ENCODE peak calls at places on chromosomes 11 and 22, in six cellular contexts. F, O, Z, D, T and E are unnamed samples.
A peak's percentile ranks its signal among the peaks of the same experiment; 100 is the strongest.

GRCh38 chr11:94873910-94874575 is 99.3 kb downstream of the CWC15 start:
- DNase-seq in F (no peak), O (no peak), Z (no peak), D (no peak), T (no peak), E (no peak)

GRCh38 chr11:14075118-14075601 is 112.6 kb downstream of the SPON1 start:
- DNase-seq in F (no peak), O (no peak), Z (no peak), D (no peak), T (no peak), E (no peak)

GRCh38 chr11:36033082-36033751 is 89.4 kb downstream of the LDLRAD3 start:
- DNase-seq in F (no peak), O (peak; percentile 46), Z (peak; percentile 66), D (peak; percentile 44), T (peak; percentile 61), E (peak; percentile 32)

GRCh38 chr11:119323532-119324033 is 6.7 kb upstream of the MCAM start:
- DNase-seq in F (no peak), O (peak; percentile 82), Z (peak; percentile 66), D (no peak), T (peak; percentile 80), E (peak; percentile 92)

GRCh38 chr11:66543263-66544107 is 2.4 kb downstream of the ZDHHC24 start:
- DNase-seq in F (no peak), O (peak; percentile 87), Z (peak; percentile 57), D (no peak), T (peak; percentile 69), E (no peak)

GRCh38 chr11:727859-728748 is 19.2 kb upstream of the TALDO1 start:
- DNase-seq in F (peak; percentile 71), O (peak; percentile 89), Z (peak; percentile 72), D (peak; percentile 66), T (peak; percentile 81), E (peak; percentile 94)

GRCh38 chr11:30631148-30631547 is 45.0 kb upstream of the MPPED2 start:
- DNase-seq in F (no peak), O (no peak), Z (no peak), D (no peak), T (no peak), E (no peak)

GRCh38 chr11:28346209-28346608 is 238.0 kb downstream of the METTL15 start:
- DNase-seq in F (no peak), O (no peak), Z (no peak), D (no peak), T (no peak), E (no peak)

GRCh38 chr11:11265994-11266606 is 87.0 kb downstream of the CSNK2A3 start:
- DNase-seq in F (peak; percentile 42), O (peak; percentile 79), Z (peak; percentile 3), D (no peak), T (no peak), E (peak; percentile 83)

GRCh38 chr11:96390403-96390830 is 604 bp downstream of the JRKL start:
- DNase-seq in F (no peak), O (no peak), Z (peak; percentile 30), D (no peak), T (peak; percentile 59), E (no peak)

GRCh38 chr11:579830-580601 is 3.7 kb downstream of the PHRF1 start:
- DNase-seq in F (no peak), O (no peak), Z (peak; percentile 25), D (no peak), T (no peak), E (no peak)

GRCh38 chr11:119056397-119056999 is 507 bp downstream of the HYOU1 start:
- DNase-seq in F (peak; percentile 32), O (peak; percentile 60), Z (peak; percentile 3), D (no peak), T (peak; percentile 19), E (no peak)

GRCh38 chr11:124801636-124802312 is 1.6 kb upstream of the MSANTD2 start:
- DNase-seq in F (no peak), O (no peak), Z (peak; percentile 22), D (no peak), T (peak; percentile 16), E (peak; percentile 72)

GRCh38 chr11:132785878-132786277 is 746.4 kb downstream of the OPCML start:
- DNase-seq in F (no peak), O (no peak), Z (no peak), D (no peak), T (no peak), E (no peak)

GRCh38 chr11:124676386-124676785 is 2.7 kb downstream of the SPA17 start:
- DNase-seq in F (no peak), O (no peak), Z (peak; percentile 67), D (no peak), T (no peak), E (no peak)

GRCh38 chr11:77075425-77075905 is 8.7 kb downstream of the CAPN5 start:
- DNase-seq in F (no peak), O (no peak), Z (no peak), D (no peak), T (no peak), E (no peak)

DNA sequence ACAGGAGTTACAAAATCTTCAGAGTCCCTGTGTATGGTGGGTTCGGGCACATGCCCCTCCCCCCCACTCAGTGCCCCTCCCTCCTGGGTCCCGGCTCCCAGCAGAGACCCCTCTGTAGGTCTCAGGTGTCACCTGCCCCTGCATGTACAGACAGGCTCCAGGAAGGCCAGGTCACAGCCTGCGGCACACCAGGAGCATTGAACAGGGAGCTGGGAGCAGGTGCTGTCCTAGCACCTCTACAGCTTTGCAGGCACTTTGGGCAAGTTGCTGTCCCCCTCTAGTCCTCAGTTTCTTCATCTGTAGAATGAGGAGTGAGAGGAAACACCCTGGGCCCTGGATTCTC is 80.1 kb upstream of the RTL6 start:
- DNase-seq in F (no peak), O (no peak), Z (no peak), D (no peak), T (no peak), E (no peak)
- H3K14ac ChIP-seq in F (no peak overlapping the region), O (no peak overlapping the region), Z (no peak overlapping the region), D (no peak overlapping the region), T (no peak overlapping the region), E (no peak overlapping the region)

GRCh38 chr22:43620197-43620596 is 191.9 kb downstream of the EFCAB6 start:
- DNase-seq in F (no peak), O (no peak), Z (no peak), D (no peak), T (no peak), E (no peak)
- H3K14ac ChIP-seq in F (no peak overlapping the region), O (no peak overlapping the region), Z (no peak overlapping the region), D (no peak overlapping the region), T (no peak overlapping the region), E (no peak overlapping the region)

DNA sequence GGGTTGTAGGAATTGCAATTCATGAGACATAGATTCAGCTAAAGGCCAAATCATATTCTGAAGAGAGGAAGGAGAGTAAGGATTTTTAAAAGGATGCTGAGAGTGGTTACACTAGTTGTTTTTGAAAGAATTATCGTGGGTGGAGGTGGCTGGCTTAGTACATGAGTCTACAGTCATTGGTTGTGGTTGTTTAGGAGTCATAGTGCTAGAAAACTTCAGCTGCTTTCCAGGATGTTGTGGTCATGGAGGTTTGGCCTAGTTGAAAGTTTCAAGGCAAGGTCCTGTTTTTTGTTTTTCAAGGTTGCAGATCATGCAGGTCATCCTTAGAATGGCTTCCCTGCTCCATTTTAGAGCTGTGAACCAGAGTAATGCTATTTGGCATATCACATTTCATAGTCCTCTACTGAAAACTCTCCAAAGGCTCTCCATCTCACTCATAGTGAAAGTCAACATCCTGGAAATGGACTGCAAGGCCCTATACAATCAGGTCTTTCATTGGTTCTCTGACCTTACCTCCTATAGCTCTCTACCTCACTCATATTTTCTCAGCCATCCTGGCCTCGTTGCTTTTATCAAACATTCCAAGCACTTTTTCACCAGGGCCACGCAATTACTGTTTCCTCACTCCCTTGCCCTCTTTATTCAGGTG is 26.1 kb upstream of the ZBTB44 start:
- DNase-seq in F (no peak), O (no peak), Z (peak; percentile 2), D (no peak), T (no peak), E (no peak)
- H3K14ac ChIP-seq in F (no peak overlapping the region), O (no peak overlapping the region), Z (no peak overlapping the region), D (no peak overlapping the region), T (no peak overlapping the region), E (no peak overlapping the region)

DNA sequence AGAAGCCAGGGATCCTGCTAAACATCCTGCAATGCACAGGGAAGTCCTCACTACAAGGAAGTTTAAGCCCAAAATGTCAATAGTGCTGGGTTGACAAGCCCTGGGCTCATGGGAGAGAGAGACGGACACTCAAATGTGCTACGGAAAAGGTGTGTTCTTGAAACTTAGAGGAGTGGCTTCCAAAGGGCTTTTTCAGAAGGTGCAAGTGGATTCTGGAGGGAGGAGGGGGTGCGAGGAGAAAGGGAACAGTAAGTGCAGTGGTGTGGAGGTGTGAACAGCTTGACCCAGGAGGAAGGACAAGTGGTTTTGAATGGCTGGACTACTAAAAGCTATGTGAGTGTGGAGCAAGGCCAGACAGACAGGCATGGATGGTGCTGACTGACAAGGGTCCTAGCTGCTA is 50.4 kb upstream of the CECR2 start:
- DNase-seq in F (no peak), O (no peak), Z (no peak), D (no peak), T (no peak), E (no peak)
- H3K14ac ChIP-seq in F (no peak overlapping the region), O (no peak overlapping the region), Z (no peak overlapping the region), D (no peak overlapping the region), T (no peak overlapping the region), E (no peak overlapping the region)

GRCh38 chr11:45035440-45035839 is 84.8 kb upstream of the TP53I11 start:
- DNase-seq in F (no peak), O (no peak), Z (no peak), D (no peak), T (no peak), E (no peak)

GRCh38 chr11:45036733-45037132 is 86.0 kb upstream of the TP53I11 start:
- DNase-seq in F (no peak), O (no peak), Z (no peak), D (no peak), T (no peak), E (no peak)

GRCh38 chr11:45038923-45039322 is 88.2 kb upstream of the TP53I11 start:
- DNase-seq in F (no peak), O (no peak), Z (no peak), D (no peak), T (no peak), E (no peak)

GRCh38 chr11:45036010-45036409 is 85.3 kb upstream of the TP53I11 start:
- DNase-seq in F (no peak), O (no peak), Z (no peak), D (no peak), T (no peak), E (no peak)

DNA sequence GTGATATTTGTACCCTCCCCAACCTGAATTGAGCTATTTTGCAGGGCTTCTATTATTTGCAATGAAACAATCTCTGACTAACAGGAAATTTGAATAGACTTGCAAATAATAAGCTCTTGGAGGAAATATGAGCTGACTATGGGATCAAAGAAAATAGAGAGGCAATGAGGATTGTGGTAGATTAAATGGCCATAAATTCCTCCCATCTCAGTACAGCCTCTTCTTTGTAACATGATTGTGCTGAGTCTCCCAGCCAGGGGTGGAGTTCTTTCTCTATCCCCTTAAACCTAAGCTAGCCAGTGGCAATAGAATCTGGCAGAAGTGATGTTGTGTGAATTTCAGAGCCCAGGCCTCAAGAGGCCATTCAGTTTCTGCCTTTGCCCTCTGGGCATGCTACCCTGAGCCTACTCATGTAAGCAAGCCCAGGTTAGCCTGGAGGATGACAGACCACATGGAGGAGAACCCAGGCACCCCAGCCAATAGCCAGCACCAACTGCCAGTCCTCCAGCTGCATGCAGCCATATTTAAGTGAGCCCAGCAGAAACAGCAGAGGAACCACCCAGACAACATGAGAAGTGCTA is 86.8 kb upstream of the TP53I11 start:
- DNase-seq in F (no peak), O (no peak), Z (no peak), D (no peak), T (no peak), E (no peak)
- H3K14ac ChIP-seq in F (no peak overlapping the region), O (no peak overlapping the region), Z (no peak overlapping the region), D (no peak overlapping the region), T (no peak overlapping the region), E (no peak overlapping the region)